ENCODE peak calls at places on chromosomes 4 and X, in six cellular contexts. One of them, this sample, is unnamed.

GRCh38 chr4:106365613-106366012 is 3.0 kb downstream of the GIMD1 start:
- DNase-seq in activated CD4-positive, CD25-positive, alpha-beta regulatory T cell: no peak
- DNase-seq in naive B cell: no peak
- DNase-seq in activated effector memory CD4-positive, alpha-beta T cell treated with Interleukin-2 at 50 U/mL for 16 hours: no peak
- DNase-seq in HL-60: peak
- DNase-seq in head of caudate nucleus: no peak
- DNase-seq in this sample: peak

GRCh38 chr4:48491514-48492176 is 1.6 kb downstream of the ZAR1 start:
- DNase-seq in activated CD4-positive, CD25-positive, alpha-beta regulatory T cell: no peak
- DNase-seq in naive B cell: no peak
- DNase-seq in activated effector memory CD4-positive, alpha-beta T cell treated with Interleukin-2 at 50 U/mL for 16 hours: no peak
- DNase-seq in HL-60: no peak
- DNase-seq in head of caudate nucleus: no peak
- DNase-seq in this sample: no peak

GRCh38 chr4:186104114-186104894 is at the start of gene FAM149A:
- DNase-seq in activated CD4-positive, CD25-positive, alpha-beta regulatory T cell: peak
- DNase-seq in naive B cell: peak
- DNase-seq in activated effector memory CD4-positive, alpha-beta T cell treated with Interleukin-2 at 50 U/mL for 16 hours: peak
- DNase-seq in HL-60: no peak
- DNase-seq in head of caudate nucleus: peak
- DNase-seq in this sample: no peak

GRCh38 chr4:80173841-80174240 is 23.5 kb upstream of the PRDM8 start:
- DNase-seq in activated CD4-positive, CD25-positive, alpha-beta regulatory T cell: no peak
- DNase-seq in naive B cell: no peak
- DNase-seq in activated effector memory CD4-positive, alpha-beta T cell treated with Interleukin-2 at 50 U/mL for 16 hours: no peak
- DNase-seq in HL-60: no peak
- DNase-seq in head of caudate nucleus: no peak
- DNase-seq in this sample: no peak

GRCh38 chr4:72567821-72568620 is 1.0 kb downstream of the ADAMTS3 start:
- DNase-seq in activated CD4-positive, CD25-positive, alpha-beta regulatory T cell: no peak
- DNase-seq in naive B cell: no peak
- DNase-seq in activated effector memory CD4-positive, alpha-beta T cell treated with Interleukin-2 at 50 U/mL for 16 hours: no peak
- DNase-seq in HL-60: no peak
- DNase-seq in head of caudate nucleus: peak
- DNase-seq in this sample: peak

GRCh38 chr4:71602271-71602890 is 181.5 kb downstream of the GC start:
- DNase-seq in activated CD4-positive, CD25-positive, alpha-beta regulatory T cell: no peak
- DNase-seq in naive B cell: no peak
- DNase-seq in activated effector memory CD4-positive, alpha-beta T cell treated with Interleukin-2 at 50 U/mL for 16 hours: no peak
- DNase-seq in HL-60: no peak
- DNase-seq in head of caudate nucleus: no peak
- DNase-seq in this sample: peak

GRCh38 chrX:18558799-18559198 is 113.1 kb downstream of the RS1 start:
- DNase-seq in activated CD4-positive, CD25-positive, alpha-beta regulatory T cell: no peak
- DNase-seq in naive B cell: no peak
- DNase-seq in activated effector memory CD4-positive, alpha-beta T cell treated with Interleukin-2 at 50 U/mL for 16 hours: no peak
- DNase-seq in HL-60: no peak
- DNase-seq in head of caudate nucleus: no peak
- DNase-seq in this sample: no peak

GRCh38 chr4:47525154-47525819 is 40.2 kb downstream of the ATP10D start:
- DNase-seq in activated CD4-positive, CD25-positive, alpha-beta regulatory T cell: no peak
- DNase-seq in naive B cell: no peak
- DNase-seq in activated effector memory CD4-positive, alpha-beta T cell treated with Interleukin-2 at 50 U/mL for 16 hours: no peak
- DNase-seq in HL-60: no peak
- DNase-seq in head of caudate nucleus: no peak
- DNase-seq in this sample: peak

GRCh38 chr4:156733582-156733981 is 238.0 kb downstream of the PDGFC start:
- DNase-seq in activated CD4-positive, CD25-positive, alpha-beta regulatory T cell: no peak
- DNase-seq in naive B cell: no peak
- DNase-seq in activated effector memory CD4-positive, alpha-beta T cell treated with Interleukin-2 at 50 U/mL for 16 hours: no peak
- DNase-seq in HL-60: no peak
- DNase-seq in head of caudate nucleus: no peak
- DNase-seq in this sample: no peak

GRCh38 chrX:37685452-37686347 is at the start of gene XK:
- DNase-seq in activated CD4-positive, CD25-positive, alpha-beta regulatory T cell: peak
- DNase-seq in naive B cell: peak
- DNase-seq in activated effector memory CD4-positive, alpha-beta T cell treated with Interleukin-2 at 50 U/mL for 16 hours: no peak
- DNase-seq in HL-60: no peak
- DNase-seq in head of caudate nucleus: peak
- DNase-seq in this sample: peak

GRCh38 chr4:2935762-2936743 is 27.2 kb downstream of the NOP14 start:
- DNase-seq in activated CD4-positive, CD25-positive, alpha-beta regulatory T cell: peak
- DNase-seq in naive B cell: no peak
- DNase-seq in activated effector memory CD4-positive, alpha-beta T cell treated with Interleukin-2 at 50 U/mL for 16 hours: peak
- DNase-seq in HL-60: no peak
- DNase-seq in head of caudate nucleus: no peak
- DNase-seq in this sample: no peak

GRCh38 chr4:1726146-1726934 is 5.0 kb downstream of the TACC3 start:
- DNase-seq in activated CD4-positive, CD25-positive, alpha-beta regulatory T cell: peak
- DNase-seq in naive B cell: peak
- DNase-seq in activated effector memory CD4-positive, alpha-beta T cell treated with Interleukin-2 at 50 U/mL for 16 hours: peak
- DNase-seq in HL-60: no peak
- DNase-seq in head of caudate nucleus: peak
- DNase-seq in this sample: peak

GRCh38 chr4:151291485-151291884 is 14.5 kb downstream of the PRSS48 start:
- DNase-seq in activated CD4-positive, CD25-positive, alpha-beta regulatory T cell: no peak
- DNase-seq in naive B cell: no peak
- DNase-seq in activated effector memory CD4-positive, alpha-beta T cell treated with Interleukin-2 at 50 U/mL for 16 hours: no peak
- DNase-seq in HL-60: no peak
- DNase-seq in head of caudate nucleus: no peak
- DNase-seq in this sample: peak

GRCh38 chr4:31573554-31573953 is 853.4 kb downstream of the PCDH7 start:
- DNase-seq in activated CD4-positive, CD25-positive, alpha-beta regulatory T cell: no peak
- DNase-seq in naive B cell: no peak
- DNase-seq in activated effector memory CD4-positive, alpha-beta T cell treated with Interleukin-2 at 50 U/mL for 16 hours: no peak
- DNase-seq in HL-60: no peak
- DNase-seq in head of caudate nucleus: no peak
- DNase-seq in this sample: no peak

GRCh38 chrX:101206471-101206870 is 13.1 kb upstream of the DRP2 start:
- DNase-seq in activated CD4-positive, CD25-positive, alpha-beta regulatory T cell: no peak
- DNase-seq in naive B cell: peak
- DNase-seq in activated effector memory CD4-positive, alpha-beta T cell treated with Interleukin-2 at 50 U/mL for 16 hours: no peak
- DNase-seq in HL-60: no peak
- DNase-seq in head of caudate nucleus: no peak
- DNase-seq in this sample: peak

GRCh38 chr4:38856046-38856445 is 571 bp downstream of the TLR6 start:
- DNase-seq in activated CD4-positive, CD25-positive, alpha-beta regulatory T cell: no peak
- DNase-seq in naive B cell: peak
- DNase-seq in activated effector memory CD4-positive, alpha-beta T cell treated with Interleukin-2 at 50 U/mL for 16 hours: no peak
- DNase-seq in HL-60: no peak
- DNase-seq in head of caudate nucleus: no peak
- DNase-seq in this sample: no peak

GRCh38 chr4:37054670-37055069 is 189.9 kb upstream of the NWD2 start:
- DNase-seq in activated CD4-positive, CD25-positive, alpha-beta regulatory T cell: no peak
- DNase-seq in naive B cell: no peak
- DNase-seq in activated effector memory CD4-positive, alpha-beta T cell treated with Interleukin-2 at 50 U/mL for 16 hours: no peak
- DNase-seq in HL-60: no peak
- DNase-seq in head of caudate nucleus: no peak
- DNase-seq in this sample: no peak

GRCh38 chrX:153319295-153319694 is 2.3 kb downstream of the PNMA6F start:
- DNase-seq in activated CD4-positive, CD25-positive, alpha-beta regulatory T cell: no peak
- DNase-seq in naive B cell: no peak
- DNase-seq in activated effector memory CD4-positive, alpha-beta T cell treated with Interleukin-2 at 50 U/mL for 16 hours: no peak
- DNase-seq in HL-60: no peak
- DNase-seq in head of caudate nucleus: no peak
- DNase-seq in this sample: no peak

GRCh38 chrX:17968367-17968766 is 107.3 kb upstream of the RAI2 start:
- DNase-seq in activated CD4-positive, CD25-positive, alpha-beta regulatory T cell: no peak
- DNase-seq in naive B cell: no peak
- DNase-seq in activated effector memory CD4-positive, alpha-beta T cell treated with Interleukin-2 at 50 U/mL for 16 hours: no peak
- DNase-seq in HL-60: no peak
- DNase-seq in head of caudate nucleus: no peak
- DNase-seq in this sample: no peak

GRCh38 chrX:44344687-44345086 is 1.2 kb upstream of the EFHC2 start:
- DNase-seq in activated CD4-positive, CD25-positive, alpha-beta regulatory T cell: no peak
- DNase-seq in naive B cell: peak
- DNase-seq in activated effector memory CD4-positive, alpha-beta T cell treated with Interleukin-2 at 50 U/mL for 16 hours: no peak
- DNase-seq in HL-60: no peak
- DNase-seq in head of caudate nucleus: no peak
- DNase-seq in this sample: no peak

GRCh38 chr4:3346146-3346545 is 53.3 kb downstream of the RGS12 start:
- DNase-seq in activated CD4-positive, CD25-positive, alpha-beta regulatory T cell: no peak
- DNase-seq in naive B cell: peak
- DNase-seq in activated effector memory CD4-positive, alpha-beta T cell treated with Interleukin-2 at 50 U/mL for 16 hours: no peak
- DNase-seq in HL-60: peak
- DNase-seq in head of caudate nucleus: peak
- DNase-seq in this sample: peak

GRCh38 chr4:40316333-40316781 is 18.8 kb upstream of the CHRNA9 start:
- DNase-seq in activated CD4-positive, CD25-positive, alpha-beta regulatory T cell: no peak
- DNase-seq in naive B cell: no peak
- DNase-seq in activated effector memory CD4-positive, alpha-beta T cell treated with Interleukin-2 at 50 U/mL for 16 hours: no peak
- DNase-seq in HL-60: peak
- DNase-seq in head of caudate nucleus: peak
- DNase-seq in this sample: peak

GRCh38 chr4:187380181-187380581 is 615.4 kb upstream of the ZFP42 start:
- DNase-seq in activated CD4-positive, CD25-positive, alpha-beta regulatory T cell: no peak
- DNase-seq in naive B cell: no peak
- DNase-seq in activated effector memory CD4-positive, alpha-beta T cell treated with Interleukin-2 at 50 U/mL for 16 hours: no peak
- DNase-seq in HL-60: no peak
- DNase-seq in head of caudate nucleus: no peak
- DNase-seq in this sample: peak

GRCh38 chrX:31038585-31039326 is 33.1 kb downstream of the FTHL17 start:
- DNase-seq in activated CD4-positive, CD25-positive, alpha-beta regulatory T cell: no peak
- DNase-seq in naive B cell: peak
- DNase-seq in activated effector memory CD4-positive, alpha-beta T cell treated with Interleukin-2 at 50 U/mL for 16 hours: no peak
- DNase-seq in HL-60: no peak
- DNase-seq in head of caudate nucleus: peak
- DNase-seq in this sample: peak